ENCODE peak calls at places on chromosomes 1 and 21, in seven cellular contexts. C is heart right ventricle, X is fibroblast of pulmonary artery, N is coronary artery, Y is endothelial cell of umbilical vein, V is stomach, T is tibial nerve. P is an unnamed sample.

GRCh38 chr1:30586671-30587070 is 136.7 kb downstream of the MATN1 start:
- DNase-seq in C (no peak), X (no peak), N (no peak), Y (no peak), V (no peak), T (no peak), P (no peak)

GRCh38 chr1:7474786-7475502 is 296.2 kb upstream of the VAMP3 start:
- DNase-seq in C (no peak), X (no peak), N (no peak), Y (no peak), V (no peak), T (no peak), P (no peak)

GRCh38 chr1:160168016-160168415 is 16.6 kb downstream of the ATP1A4 start:
- DNase-seq in C (no peak), X (no peak), N (no peak), Y (no peak), V (no peak), T (no peak), P (no peak)

GRCh38 chr1:13992489-13993285 is 292.7 kb downstream of the PRDM2 start:
- DNase-seq in C (no peak), X (no peak), N (no peak), Y (no peak), V (no peak), T (no peak), P (no peak)

GRCh38 chr1:233819042-233819441 is 85.4 kb upstream of the SLC35F3 start:
- DNase-seq in C (no peak), X (no peak), N (no peak), Y (no peak), V (no peak), T (no peak), P (no peak)

GRCh38 chr1:87226341-87226760 is 102.3 kb upstream of the LMO4 start:
- DNase-seq in C (peak; percentile 47), X (peak; percentile 99), N (peak; percentile 75), Y (peak; percentile 93), V (peak; percentile 66), T (peak; percentile 71), P (peak; percentile 95)

GRCh38 chr1:26119892-26120608 is 8.4 kb downstream of the PDIK1L start:
- DNase-seq in C (no peak), X (no peak), N (no peak), Y (no peak), V (no peak), T (no peak), P (no peak)

GRCh38 chr1:234316486-234316885 is 56.8 kb upstream of the COA6 start:
- DNase-seq in C (no peak), X (no peak), N (no peak), Y (no peak), V (no peak), T (no peak), P (no peak)

GRCh38 chr1:69648486-69648885 is 80.8 kb downstream of the LRRC7 start:
- DNase-seq in C (no peak), X (peak; percentile 7), N (no peak), Y (peak; percentile 35), V (no peak), T (no peak), P (no peak)

GRCh38 chr1:53557830-53558784 is 98.9 kb downstream of the DMRTB1 start:
- DNase-seq in C (no peak), X (no peak), N (peak; percentile 57), Y (no peak), V (no peak), T (no peak), P (no peak)

GRCh38 chr1:20266642-20267041 is 24.0 kb upstream of the VWA5B1 start:
- DNase-seq in C (no peak), X (no peak), N (no peak), Y (no peak), V (no peak), T (no peak), P (no peak)

GRCh38 chr1:20262810-20263534 is 27.7 kb upstream of the VWA5B1 start:
- DNase-seq in C (no peak), X (no peak), N (no peak), Y (no peak), V (no peak), T (no peak), P (no peak)

GRCh38 chr1:20266141-20266540 is 24.5 kb upstream of the VWA5B1 start:
- DNase-seq in C (no peak), X (peak; percentile 17), N (no peak), Y (no peak), V (no peak), T (no peak), P (no peak)

GRCh38 chr1:20261095-20261494 is 29.6 kb upstream of the VWA5B1 start:
- DNase-seq in C (no peak), X (no peak), N (no peak), Y (no peak), V (no peak), T (no peak), P (no peak)

GRCh38 chr1:20265243-20265642 is 25.4 kb upstream of the VWA5B1 start:
- DNase-seq in C (peak; percentile 47), X (no peak), N (no peak), Y (no peak), V (no peak), T (no peak), P (no peak)
- H3K4me3 ChIP-seq in C (no peak overlapping the region), X (no peak overlapping the region), N (no peak overlapping the region), Y (no peak overlapping the region), V (no peak overlapping the region), T (no peak overlapping the region), P (no peak overlapping the region)

GRCh38 chr1:115507256-115507589 is 134.5 kb upstream of the VANGL1 start:
- DNase-seq in C (peak; percentile 20), X (peak; percentile 68), N (no peak), Y (peak; percentile 13), V (no peak), T (peak; percentile 28), P (no peak)
- TF ChIP-seq CTCF in C (peak; percentile 8), X (peak; percentile 70), N (no peak), Y (peak; percentile 19), V (no peak), T (peak; percentile 10), P (peak; percentile 68)

DNA sequence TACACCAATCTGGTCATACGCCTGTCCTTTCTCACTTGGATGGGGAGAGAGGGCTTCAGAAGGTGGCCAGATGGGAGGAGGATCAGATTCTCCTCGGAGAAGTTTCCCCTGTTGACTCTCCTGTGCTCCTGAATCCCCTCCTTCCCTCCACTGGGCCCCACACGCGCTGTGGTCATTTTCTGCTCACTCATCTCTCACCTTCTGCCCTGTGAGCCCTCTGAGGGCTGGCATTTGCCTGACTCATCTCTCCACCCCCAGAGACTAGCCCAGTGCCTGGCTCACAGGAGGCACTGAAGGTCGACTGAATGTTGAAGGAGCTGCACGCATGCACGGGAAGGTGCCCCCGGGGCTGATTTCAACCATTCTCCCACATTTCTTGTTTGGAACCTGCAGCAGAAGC is 14.2 kb downstream of the ABCA4 start:
- DNase-seq in C (no peak), X (no peak), N (no peak), Y (no peak), V (no peak), T (no peak), P (no peak)
- H3K4me3 ChIP-seq in C (no peak overlapping the region), X (no peak overlapping the region), N (no peak overlapping the region), Y (no peak overlapping the region), V (no peak overlapping the region), T (no peak overlapping the region), P (no peak overlapping the region)

GRCh38 chr1:180584869-180585268 is 26.1 kb downstream of the OVAAL start:
- DNase-seq in C (no peak), X (no peak), N (no peak), Y (no peak), V (no peak), T (no peak), P (no peak)

GRCh38 chr1:180586671-180587155 is 27.9 kb downstream of the OVAAL start:
- DNase-seq in C (no peak), X (peak; percentile 62), N (no peak), Y (peak; percentile 47), V (peak; percentile 78), T (no peak), P (no peak)

GRCh38 chr1:180590889-180591288 is 32.1 kb downstream of the OVAAL start:
- DNase-seq in C (no peak), X (no peak), N (no peak), Y (no peak), V (no peak), T (no peak), P (no peak)

GRCh38 chr1:180585994-180586359 is 27.2 kb downstream of the OVAAL start:
- DNase-seq in C (no peak), X (no peak), N (no peak), Y (no peak), V (no peak), T (no peak), P (no peak)

DNA sequence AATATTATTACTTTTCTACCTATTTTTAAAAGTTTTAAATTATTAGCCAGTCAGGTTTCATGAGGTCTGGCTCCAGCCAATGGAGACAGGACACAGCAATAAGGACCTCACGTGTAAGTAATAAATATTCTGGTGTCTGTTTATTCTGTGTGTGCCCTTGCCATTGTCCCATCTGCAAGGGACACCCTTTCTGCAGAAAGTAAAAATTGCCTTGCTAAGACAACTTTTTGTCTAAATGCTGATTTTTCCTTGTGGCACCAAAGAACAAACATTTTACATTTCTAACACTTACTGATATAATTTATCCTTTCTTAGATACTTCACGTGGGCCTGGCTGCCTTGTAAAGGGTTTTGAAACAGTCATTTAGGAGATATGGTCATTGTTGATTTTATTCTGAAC is 29.4 kb downstream of the OVAAL start:
- DNase-seq in C (no peak), X (no peak), N (no peak), Y (no peak), V (no peak), T (no peak), P (no peak)
- TF ChIP-seq CTCF in C (no peak), X (no peak), N (no peak), Y (no peak), V (no peak), T (no peak), P (no peak)

GRCh38 chr21:33797565-33797964 is 118.0 kb downstream of the ATP5PO start:
- DNase-seq in C (no peak), X (no peak), N (no peak), Y (no peak), V (no peak), T (no peak), P (no peak)
- H3K4me3 ChIP-seq in C (no peak overlapping the region), X (no peak overlapping the region), N (no peak overlapping the region), Y (no peak overlapping the region), V (no peak overlapping the region), T (no peak overlapping the region), P (no peak overlapping the region)

P was measured in HFF-Myc.